ENCODE peak calls at places on chromosomes 2 and 18, in ten cellular contexts. One of them, this sample, is unnamed.
A peak's percentile ranks its signal among the peaks of the same experiment; 100 is the strongest.

GRCh38 chr2:225004531-225004930 is 37.7 kb downstream of the DOCK10 start:
- DNase-seq in CD8-positive, alpha-beta memory T cell: no peak
- DNase-seq in HEK293T: no peak
- DNase-seq in fibroblast of pulmonary artery: peak; percentile 44
- DNase-seq in choroid plexus epithelial cell: peak; percentile 71
- DNase-seq in activated CD4-positive, alpha-beta T cell treated with anti-CD3 and anti-CD28 coated beads for 1 hour: no peak
- DNase-seq in stimulated activated CD8-positive, alpha-beta memory T cell treated with anti-CD3 and anti-CD28 coated beads, Interleukin-4, amount 100 ng/mL, for 1 hour: no peak
- DNase-seq in uterus: no peak
- DNase-seq in amygdala: no peak
- DNase-seq in HTR-8/SVneo: no peak
- DNase-seq in this sample: no peak

GRCh38 chr2:55430536-55430935 is 10.9 kb upstream of the CCDC88A start:
- DNase-seq in choroid plexus epithelial cell: peak; percentile 69
- DNase-seq in CD8-positive, alpha-beta memory T cell: no peak
- DNase-seq in activated CD4-positive, alpha-beta T cell treated with anti-CD3 and anti-CD28 coated beads for 1 hour: no peak
- DNase-seq in fibroblast of pulmonary artery: no peak
- DNase-seq in HTR-8/SVneo: no peak
- DNase-seq in stimulated activated CD8-positive, alpha-beta memory T cell treated with anti-CD3 and anti-CD28 coated beads, Interleukin-4, amount 100 ng/mL, for 1 hour: no peak
- DNase-seq in amygdala: no peak
- DNase-seq in HEK293T: no peak
- DNase-seq in uterus: no peak
- DNase-seq in this sample: no peak

GRCh38 chr2:239471011-239471792 is 70.4 kb upstream of the HDAC4 start:
- DNase-seq in choroid plexus epithelial cell: no peak
- DNase-seq in uterus: no peak
- DNase-seq in HEK293T: no peak
- DNase-seq in amygdala: no peak
- DNase-seq in stimulated activated CD8-positive, alpha-beta memory T cell treated with anti-CD3 and anti-CD28 coated beads, Interleukin-4, amount 100 ng/mL, for 1 hour: no peak
- DNase-seq in HTR-8/SVneo: no peak
- DNase-seq in activated CD4-positive, alpha-beta T cell treated with anti-CD3 and anti-CD28 coated beads for 1 hour: no peak
- DNase-seq in fibroblast of pulmonary artery: no peak
- DNase-seq in CD8-positive, alpha-beta memory T cell: no peak
- DNase-seq in this sample: no peak

GRCh38 chr2:149059822-149060221 is 21.3 kb downstream of the LYPD6B start:
- DNase-seq in choroid plexus epithelial cell: no peak
- DNase-seq in stimulated activated CD8-positive, alpha-beta memory T cell treated with anti-CD3 and anti-CD28 coated beads, Interleukin-4, amount 100 ng/mL, for 1 hour: no peak
- DNase-seq in HEK293T: no peak
- DNase-seq in uterus: no peak
- DNase-seq in amygdala: no peak
- DNase-seq in CD8-positive, alpha-beta memory T cell: no peak
- DNase-seq in HTR-8/SVneo: no peak
- DNase-seq in fibroblast of pulmonary artery: no peak
- DNase-seq in activated CD4-positive, alpha-beta T cell treated with anti-CD3 and anti-CD28 coated beads for 1 hour: no peak
- DNase-seq in this sample: no peak

GRCh38 chr2:208222351-208222750 is 32.5 kb downstream of the IDH1 start:
- DNase-seq in uterus: no peak
- DNase-seq in HEK293T: peak; percentile 16
- DNase-seq in stimulated activated CD8-positive, alpha-beta memory T cell treated with anti-CD3 and anti-CD28 coated beads, Interleukin-4, amount 100 ng/mL, for 1 hour: no peak
- DNase-seq in CD8-positive, alpha-beta memory T cell: no peak
- DNase-seq in fibroblast of pulmonary artery: peak; percentile 12
- DNase-seq in HTR-8/SVneo: peak; percentile 10
- DNase-seq in amygdala: no peak
- DNase-seq in choroid plexus epithelial cell: peak; percentile 13
- DNase-seq in activated CD4-positive, alpha-beta T cell treated with anti-CD3 and anti-CD28 coated beads for 1 hour: no peak
- DNase-seq in this sample: no peak

GRCh38 chr2:86064006-86064405 is 41.7 kb downstream of the POLR1A start:
- DNase-seq in fibroblast of pulmonary artery: no peak
- DNase-seq in activated CD4-positive, alpha-beta T cell treated with anti-CD3 and anti-CD28 coated beads for 1 hour: no peak
- DNase-seq in HTR-8/SVneo: no peak
- DNase-seq in amygdala: no peak
- DNase-seq in choroid plexus epithelial cell: peak; percentile 88
- DNase-seq in CD8-positive, alpha-beta memory T cell: no peak
- DNase-seq in HEK293T: no peak
- DNase-seq in uterus: no peak
- DNase-seq in stimulated activated CD8-positive, alpha-beta memory T cell treated with anti-CD3 and anti-CD28 coated beads, Interleukin-4, amount 100 ng/mL, for 1 hour: no peak
- DNase-seq in this sample: no peak

GRCh38 chr2:190862591-190862991 is 18.0 kb upstream of the GLS start:
- DNase-seq in CD8-positive, alpha-beta memory T cell: no peak
- DNase-seq in amygdala: no peak
- DNase-seq in HEK293T: no peak
- DNase-seq in choroid plexus epithelial cell: peak; percentile 81
- DNase-seq in fibroblast of pulmonary artery: peak; percentile 65
- DNase-seq in activated CD4-positive, alpha-beta T cell treated with anti-CD3 and anti-CD28 coated beads for 1 hour: no peak
- DNase-seq in stimulated activated CD8-positive, alpha-beta memory T cell treated with anti-CD3 and anti-CD28 coated beads, Interleukin-4, amount 100 ng/mL, for 1 hour: no peak
- DNase-seq in uterus: no peak
- DNase-seq in HTR-8/SVneo: no peak
- DNase-seq in this sample: no peak

GRCh38 chr2:68961380-68961779 is 8.7 kb upstream of the GKN2 start:
- DNase-seq in CD8-positive, alpha-beta memory T cell: no peak
- DNase-seq in stimulated activated CD8-positive, alpha-beta memory T cell treated with anti-CD3 and anti-CD28 coated beads, Interleukin-4, amount 100 ng/mL, for 1 hour: no peak
- DNase-seq in HTR-8/SVneo: no peak
- DNase-seq in amygdala: no peak
- DNase-seq in fibroblast of pulmonary artery: no peak
- DNase-seq in HEK293T: no peak
- DNase-seq in choroid plexus epithelial cell: no peak
- DNase-seq in activated CD4-positive, alpha-beta T cell treated with anti-CD3 and anti-CD28 coated beads for 1 hour: no peak
- DNase-seq in uterus: no peak
- DNase-seq in this sample: no peak

GRCh38 chr18:12819822-12820221 is 64.2 kb downstream of the PTPN2 start:
- DNase-seq in uterus: no peak
- DNase-seq in CD8-positive, alpha-beta memory T cell: no peak
- DNase-seq in activated CD4-positive, alpha-beta T cell treated with anti-CD3 and anti-CD28 coated beads for 1 hour: no peak
- DNase-seq in stimulated activated CD8-positive, alpha-beta memory T cell treated with anti-CD3 and anti-CD28 coated beads, Interleukin-4, amount 100 ng/mL, for 1 hour: no peak
- DNase-seq in amygdala: no peak
- DNase-seq in choroid plexus epithelial cell: no peak
- DNase-seq in HEK293T: no peak
- DNase-seq in HTR-8/SVneo: no peak
- DNase-seq in fibroblast of pulmonary artery: no peak
- DNase-seq in this sample: no peak

GRCh38 chr2:165889158-165889557 is 64.4 kb downstream of the TTC21B start:
- DNase-seq in HEK293T: no peak
- DNase-seq in HTR-8/SVneo: no peak
- DNase-seq in choroid plexus epithelial cell: no peak
- DNase-seq in activated CD4-positive, alpha-beta T cell treated with anti-CD3 and anti-CD28 coated beads for 1 hour: no peak
- DNase-seq in stimulated activated CD8-positive, alpha-beta memory T cell treated with anti-CD3 and anti-CD28 coated beads, Interleukin-4, amount 100 ng/mL, for 1 hour: no peak
- DNase-seq in CD8-positive, alpha-beta memory T cell: no peak
- DNase-seq in uterus: no peak
- DNase-seq in amygdala: no peak
- DNase-seq in fibroblast of pulmonary artery: no peak
- DNase-seq in this sample: no peak

GRCh38 chr2:1800716-1801388 is 56.5 kb upstream of the PXDN start:
- DNase-seq in HTR-8/SVneo: no peak
- DNase-seq in amygdala: no peak
- DNase-seq in fibroblast of pulmonary artery: no peak
- DNase-seq in CD8-positive, alpha-beta memory T cell: no peak
- DNase-seq in choroid plexus epithelial cell: no peak
- DNase-seq in activated CD4-positive, alpha-beta T cell treated with anti-CD3 and anti-CD28 coated beads for 1 hour: no peak
- DNase-seq in stimulated activated CD8-positive, alpha-beta memory T cell treated with anti-CD3 and anti-CD28 coated beads, Interleukin-4, amount 100 ng/mL, for 1 hour: no peak
- DNase-seq in HEK293T: no peak
- DNase-seq in uterus: no peak
- DNase-seq in this sample: no peak

GRCh38 chr2:54669677-54670484 is 53.6 kb upstream of the EML6 start:
- DNase-seq in amygdala: no peak
- DNase-seq in HTR-8/SVneo: peak; percentile 56
- DNase-seq in uterus: peak; percentile 77
- DNase-seq in stimulated activated CD8-positive, alpha-beta memory T cell treated with anti-CD3 and anti-CD28 coated beads, Interleukin-4, amount 100 ng/mL, for 1 hour: no peak
- DNase-seq in HEK293T: no peak
- DNase-seq in CD8-positive, alpha-beta memory T cell: no peak
- DNase-seq in fibroblast of pulmonary artery: peak; percentile 93
- DNase-seq in activated CD4-positive, alpha-beta T cell treated with anti-CD3 and anti-CD28 coated beads for 1 hour: no peak
- DNase-seq in choroid plexus epithelial cell: peak; percentile 85
- DNase-seq in this sample: peak; percentile 21

GRCh38 chr18:58109251-58109650 is 65.2 kb downstream of the NEDD4L start:
- DNase-seq in HTR-8/SVneo: no peak
- DNase-seq in HEK293T: no peak
- DNase-seq in stimulated activated CD8-positive, alpha-beta memory T cell treated with anti-CD3 and anti-CD28 coated beads, Interleukin-4, amount 100 ng/mL, for 1 hour: no peak
- DNase-seq in choroid plexus epithelial cell: no peak
- DNase-seq in activated CD4-positive, alpha-beta T cell treated with anti-CD3 and anti-CD28 coated beads for 1 hour: no peak
- DNase-seq in uterus: no peak
- DNase-seq in CD8-positive, alpha-beta memory T cell: no peak
- DNase-seq in amygdala: no peak
- DNase-seq in fibroblast of pulmonary artery: no peak
- DNase-seq in this sample: no peak

GRCh38 chr2:238141541-238142318 is 3.3 kb downstream of the KLHL30 start:
- DNase-seq in amygdala: no peak
- DNase-seq in choroid plexus epithelial cell: no peak
- DNase-seq in activated CD4-positive, alpha-beta T cell treated with anti-CD3 and anti-CD28 coated beads for 1 hour: no peak
- DNase-seq in uterus: no peak
- DNase-seq in fibroblast of pulmonary artery: no peak
- DNase-seq in CD8-positive, alpha-beta memory T cell: no peak
- DNase-seq in stimulated activated CD8-positive, alpha-beta memory T cell treated with anti-CD3 and anti-CD28 coated beads, Interleukin-4, amount 100 ng/mL, for 1 hour: no peak
- DNase-seq in HEK293T: no peak
- DNase-seq in HTR-8/SVneo: peak; percentile 70
- DNase-seq in this sample: no peak

GRCh38 chr2:15956751-15957736 is 16.7 kb downstream of the MYCN start:
- DNase-seq in amygdala: no peak
- DNase-seq in CD8-positive, alpha-beta memory T cell: no peak
- DNase-seq in choroid plexus epithelial cell: no peak
- DNase-seq in HTR-8/SVneo: no peak
- DNase-seq in stimulated activated CD8-positive, alpha-beta memory T cell treated with anti-CD3 and anti-CD28 coated beads, Interleukin-4, amount 100 ng/mL, for 1 hour: no peak
- DNase-seq in HEK293T: no peak
- DNase-seq in fibroblast of pulmonary artery: no peak
- DNase-seq in activated CD4-positive, alpha-beta T cell treated with anti-CD3 and anti-CD28 coated beads for 1 hour: no peak
- DNase-seq in uterus: no peak
- DNase-seq in this sample: no peak

GRCh38 chr18:67553471-67553870 is 37.0 kb upstream of the DSEL start:
- DNase-seq in HTR-8/SVneo: no peak
- DNase-seq in activated CD4-positive, alpha-beta T cell treated with anti-CD3 and anti-CD28 coated beads for 1 hour: no peak
- DNase-seq in amygdala: no peak
- DNase-seq in CD8-positive, alpha-beta memory T cell: no peak
- DNase-seq in HEK293T: no peak
- DNase-seq in uterus: no peak
- DNase-seq in stimulated activated CD8-positive, alpha-beta memory T cell treated with anti-CD3 and anti-CD28 coated beads, Interleukin-4, amount 100 ng/mL, for 1 hour: no peak
- DNase-seq in choroid plexus epithelial cell: peak; percentile 9
- DNase-seq in fibroblast of pulmonary artery: no peak
- DNase-seq in this sample: no peak

GRCh38 chr2:111704246-111704645 is 179.7 kb downstream of the ANAPC1 start:
- DNase-seq in fibroblast of pulmonary artery: peak; percentile 36
- DNase-seq in HTR-8/SVneo: peak; percentile 57
- DNase-seq in choroid plexus epithelial cell: peak; percentile 61
- DNase-seq in uterus: no peak
- DNase-seq in CD8-positive, alpha-beta memory T cell: no peak
- DNase-seq in activated CD4-positive, alpha-beta T cell treated with anti-CD3 and anti-CD28 coated beads for 1 hour: no peak
- DNase-seq in HEK293T: no peak
- DNase-seq in stimulated activated CD8-positive, alpha-beta memory T cell treated with anti-CD3 and anti-CD28 coated beads, Interleukin-4, amount 100 ng/mL, for 1 hour: no peak
- DNase-seq in amygdala: no peak
- DNase-seq in this sample: no peak

GRCh38 chr2:98875746-98876145 is 60.3 kb downstream of the CRACDL start:
- DNase-seq in choroid plexus epithelial cell: no peak
- DNase-seq in CD8-positive, alpha-beta memory T cell: no peak
- DNase-seq in HEK293T: peak; percentile 1
- DNase-seq in HTR-8/SVneo: no peak
- DNase-seq in stimulated activated CD8-positive, alpha-beta memory T cell treated with anti-CD3 and anti-CD28 coated beads, Interleukin-4, amount 100 ng/mL, for 1 hour: no peak
- DNase-seq in fibroblast of pulmonary artery: no peak
- DNase-seq in activated CD4-positive, alpha-beta T cell treated with anti-CD3 and anti-CD28 coated beads for 1 hour: no peak
- DNase-seq in amygdala: no peak
- DNase-seq in uterus: no peak
- DNase-seq in this sample: no peak

GRCh38 chr2:232530626-232531260 is 4.8 kb downstream of the CHRND start:
- DNase-seq in fibroblast of pulmonary artery: no peak
- DNase-seq in stimulated activated CD8-positive, alpha-beta memory T cell treated with anti-CD3 and anti-CD28 coated beads, Interleukin-4, amount 100 ng/mL, for 1 hour: no peak
- DNase-seq in amygdala: no peak
- DNase-seq in CD8-positive, alpha-beta memory T cell: no peak
- DNase-seq in uterus: no peak
- DNase-seq in activated CD4-positive, alpha-beta T cell treated with anti-CD3 and anti-CD28 coated beads for 1 hour: no peak
- DNase-seq in HEK293T: no peak
- DNase-seq in choroid plexus epithelial cell: no peak
- DNase-seq in HTR-8/SVneo: no peak
- DNase-seq in this sample: no peak

GRCh38 chr2:54482725-54483124 is 26.6 kb downstream of the SPTBN1 start:
- DNase-seq in stimulated activated CD8-positive, alpha-beta memory T cell treated with anti-CD3 and anti-CD28 coated beads, Interleukin-4, amount 100 ng/mL, for 1 hour: no peak
- DNase-seq in choroid plexus epithelial cell: peak; percentile 71
- DNase-seq in activated CD4-positive, alpha-beta T cell treated with anti-CD3 and anti-CD28 coated beads for 1 hour: no peak
- DNase-seq in amygdala: no peak
- DNase-seq in HEK293T: no peak
- DNase-seq in HTR-8/SVneo: peak; percentile 32
- DNase-seq in uterus: peak; percentile 43
- DNase-seq in fibroblast of pulmonary artery: peak; percentile 85
- DNase-seq in CD8-positive, alpha-beta memory T cell: no peak
- DNase-seq in this sample: no peak

GRCh38 chr2:64913357-64913869 is 75.8 kb upstream of the SLC1A4 start:
- DNase-seq in uterus: no peak
- DNase-seq in stimulated activated CD8-positive, alpha-beta memory T cell treated with anti-CD3 and anti-CD28 coated beads, Interleukin-4, amount 100 ng/mL, for 1 hour: no peak
- DNase-seq in amygdala: no peak
- DNase-seq in fibroblast of pulmonary artery: no peak
- DNase-seq in HTR-8/SVneo: no peak
- DNase-seq in HEK293T: peak; percentile 18
- DNase-seq in CD8-positive, alpha-beta memory T cell: no peak
- DNase-seq in choroid plexus epithelial cell: no peak
- DNase-seq in activated CD4-positive, alpha-beta T cell treated with anti-CD3 and anti-CD28 coated beads for 1 hour: no peak
- DNase-seq in this sample: no peak

GRCh38 chr2:241833938-241834852 is 24.5 kb downstream of the PDCD1 start:
- DNase-seq in CD8-positive, alpha-beta memory T cell: no peak
- DNase-seq in choroid plexus epithelial cell: no peak
- DNase-seq in HTR-8/SVneo: no peak
- DNase-seq in fibroblast of pulmonary artery: no peak
- DNase-seq in activated CD4-positive, alpha-beta T cell treated with anti-CD3 and anti-CD28 coated beads for 1 hour: no peak
- DNase-seq in amygdala: no peak
- DNase-seq in stimulated activated CD8-positive, alpha-beta memory T cell treated with anti-CD3 and anti-CD28 coated beads, Interleukin-4, amount 100 ng/mL, for 1 hour: no peak
- DNase-seq in HEK293T: no peak
- DNase-seq in uterus: no peak
- DNase-seq in this sample: no peak

GRCh38 chr18:9435041-9435440 is 40.3 kb upstream of the RALBP1 start:
- DNase-seq in stimulated activated CD8-positive, alpha-beta memory T cell treated with anti-CD3 and anti-CD28 coated beads, Interleukin-4, amount 100 ng/mL, for 1 hour: no peak
- DNase-seq in HEK293T: no peak
- DNase-seq in amygdala: no peak
- DNase-seq in uterus: no peak
- DNase-seq in CD8-positive, alpha-beta memory T cell: no peak
- DNase-seq in activated CD4-positive, alpha-beta T cell treated with anti-CD3 and anti-CD28 coated beads for 1 hour: no peak
- DNase-seq in choroid plexus epithelial cell: no peak
- DNase-seq in HTR-8/SVneo: no peak
- DNase-seq in fibroblast of pulmonary artery: no peak
- DNase-seq in this sample: no peak

GRCh38 chr2:223860809-223861738 is 23.7 kb upstream of the AP1S3 start:
- DNase-seq in HEK293T: no peak
- DNase-seq in uterus: no peak
- DNase-seq in amygdala: no peak
- DNase-seq in CD8-positive, alpha-beta memory T cell: no peak
- DNase-seq in fibroblast of pulmonary artery: peak; percentile 85
- DNase-seq in HTR-8/SVneo: peak; percentile 60
- DNase-seq in activated CD4-positive, alpha-beta T cell treated with anti-CD3 and anti-CD28 coated beads for 1 hour: no peak
- DNase-seq in stimulated activated CD8-positive, alpha-beta memory T cell treated with anti-CD3 and anti-CD28 coated beads, Interleukin-4, amount 100 ng/mL, for 1 hour: no peak
- DNase-seq in choroid plexus epithelial cell: peak; percentile 88
- DNase-seq in this sample: no peak

GRCh38 chr2:172472441-172473051 is 45.2 kb downstream of the ITGA6 start:
- DNase-seq in stimulated activated CD8-positive, alpha-beta memory T cell treated with anti-CD3 and anti-CD28 coated beads, Interleukin-4, amount 100 ng/mL, for 1 hour: no peak
- DNase-seq in choroid plexus epithelial cell: no peak
- DNase-seq in fibroblast of pulmonary artery: no peak
- DNase-seq in CD8-positive, alpha-beta memory T cell: no peak
- DNase-seq in HEK293T: peak; percentile 20
- DNase-seq in HTR-8/SVneo: no peak
- DNase-seq in amygdala: no peak
- DNase-seq in activated CD4-positive, alpha-beta T cell treated with anti-CD3 and anti-CD28 coated beads for 1 hour: no peak
- DNase-seq in uterus: no peak
- DNase-seq in this sample: no peak

GRCh38 chr2:30300456-30301221 is 69.3 kb downstream of the LBH start:
- DNase-seq in uterus: peak; percentile 54
- DNase-seq in fibroblast of pulmonary artery: peak; percentile 53
- DNase-seq in HTR-8/SVneo: peak; percentile 41
- DNase-seq in CD8-positive, alpha-beta memory T cell: no peak
- DNase-seq in choroid plexus epithelial cell: peak; percentile 7
- DNase-seq in activated CD4-positive, alpha-beta T cell treated with anti-CD3 and anti-CD28 coated beads for 1 hour: no peak
- DNase-seq in HEK293T: no peak
- DNase-seq in stimulated activated CD8-positive, alpha-beta memory T cell treated with anti-CD3 and anti-CD28 coated beads, Interleukin-4, amount 100 ng/mL, for 1 hour: no peak
- DNase-seq in amygdala: no peak
- DNase-seq in this sample: no peak

GRCh38 chr2:10265328-10266132 is 37.2 kb upstream of the HPCAL1 start:
- DNase-seq in activated CD4-positive, alpha-beta T cell treated with anti-CD3 and anti-CD28 coated beads for 1 hour: no peak
- DNase-seq in choroid plexus epithelial cell: no peak
- DNase-seq in CD8-positive, alpha-beta memory T cell: no peak
- DNase-seq in HEK293T: no peak
- DNase-seq in amygdala: no peak
- DNase-seq in HTR-8/SVneo: no peak
- DNase-seq in uterus: no peak
- DNase-seq in fibroblast of pulmonary artery: no peak
- DNase-seq in stimulated activated CD8-positive, alpha-beta memory T cell treated with anti-CD3 and anti-CD28 coated beads, Interleukin-4, amount 100 ng/mL, for 1 hour: no peak
- DNase-seq in this sample: no peak

GRCh38 chr2:233349005-233349998 is 5.0 kb upstream of the DGKD start:
- DNase-seq in stimulated activated CD8-positive, alpha-beta memory T cell treated with anti-CD3 and anti-CD28 coated beads, Interleukin-4, amount 100 ng/mL, for 1 hour: no peak
- DNase-seq in fibroblast of pulmonary artery: no peak
- DNase-seq in choroid plexus epithelial cell: no peak
- DNase-seq in CD8-positive, alpha-beta memory T cell: no peak
- DNase-seq in HTR-8/SVneo: no peak
- DNase-seq in HEK293T: no peak
- DNase-seq in amygdala: peak; percentile 51
- DNase-seq in activated CD4-positive, alpha-beta T cell treated with anti-CD3 and anti-CD28 coated beads for 1 hour: no peak
- DNase-seq in uterus: peak; percentile 39
- DNase-seq in this sample: no peak